ENCODE peak calls at places on chromosomes 16 and 17, in six cellular contexts. One of them, this sample, is unnamed.

GRCh38 chr17:57375770-57376181 is 119.5 kb downstream of the MSI2 start:
- DNase-seq in A673: no peak
- DNase-seq in breast epithelium: no peak
- DNase-seq in OCI-LY7: no peak
- DNase-seq in CD4-positive, alpha-beta T cell: no peak
- DNase-seq in cardiac fibroblast: no peak
- DNase-seq in this sample: no peak

GRCh38 chr17:17104494-17104893 is 62.2 kb downstream of the MPRIP start:
- DNase-seq in CD4-positive, alpha-beta T cell: no peak
- DNase-seq in cardiac fibroblast: no peak
- DNase-seq in OCI-LY7: no peak
- DNase-seq in A673: no peak
- DNase-seq in breast epithelium: no peak
- DNase-seq in this sample: no peak

GRCh38 chr17:41666708-41667279 is 21.9 kb upstream of the EIF1 start:
- DNase-seq in OCI-LY7: peak
- DNase-seq in A673: peak
- DNase-seq in cardiac fibroblast: peak
- DNase-seq in CD4-positive, alpha-beta T cell: peak
- DNase-seq in breast epithelium: peak
- DNase-seq in this sample: peak

GRCh38 chr17:77821114-77821513 is 137.4 kb upstream of the TNRC6C start:
- DNase-seq in CD4-positive, alpha-beta T cell: no peak
- DNase-seq in breast epithelium: no peak
- DNase-seq in A673: peak
- DNase-seq in cardiac fibroblast: no peak
- DNase-seq in OCI-LY7: peak
- DNase-seq in this sample: peak

GRCh38 chr16:57153841-57154240 is 32.0 kb downstream of the PSME3IP1 start:
- DNase-seq in breast epithelium: no peak
- DNase-seq in cardiac fibroblast: no peak
- DNase-seq in A673: no peak
- DNase-seq in OCI-LY7: no peak
- DNase-seq in CD4-positive, alpha-beta T cell: no peak
- DNase-seq in this sample: no peak

GRCh38 chr16:14321542-14321941 is 250.4 kb downstream of the MRTFB start:
- DNase-seq in breast epithelium: no peak
- DNase-seq in OCI-LY7: no peak
- DNase-seq in cardiac fibroblast: no peak
- DNase-seq in CD4-positive, alpha-beta T cell: no peak
- DNase-seq in A673: no peak
- DNase-seq in this sample: no peak

GRCh38 chr17:20066253-20066652 is 57.1 kb downstream of the SPECC1 start:
- DNase-seq in A673: no peak
- DNase-seq in CD4-positive, alpha-beta T cell: no peak
- DNase-seq in OCI-LY7: no peak
- DNase-seq in breast epithelium: no peak
- DNase-seq in cardiac fibroblast: peak
- DNase-seq in this sample: no peak

GRCh38 chr17:30372755-30373154 is 6.0 kb upstream of the CPD start:
- DNase-seq in CD4-positive, alpha-beta T cell: no peak
- DNase-seq in OCI-LY7: peak
- DNase-seq in breast epithelium: no peak
- DNase-seq in A673: no peak
- DNase-seq in cardiac fibroblast: peak
- DNase-seq in this sample: no peak

GRCh38 chr16:30957456-30958163 is at the start of gene SETD1A:
- DNase-seq in cardiac fibroblast: peak
- DNase-seq in breast epithelium: peak
- DNase-seq in CD4-positive, alpha-beta T cell: peak
- DNase-seq in A673: peak
- DNase-seq in OCI-LY7: peak
- DNase-seq in this sample: peak

GRCh38 chr17:41563607-41564006 is 8.3 kb downstream of the KRT9 start:
- DNase-seq in breast epithelium: no peak
- DNase-seq in CD4-positive, alpha-beta T cell: no peak
- DNase-seq in cardiac fibroblast: no peak
- DNase-seq in A673: peak
- DNase-seq in OCI-LY7: no peak
- DNase-seq in this sample: no peak

GRCh38 chr17:2580641-2581040 is 12.8 kb upstream of the PAFAH1B1 start:
- DNase-seq in A673: no peak
- DNase-seq in cardiac fibroblast: peak
- DNase-seq in CD4-positive, alpha-beta T cell: no peak
- DNase-seq in OCI-LY7: no peak
- DNase-seq in breast epithelium: no peak
- DNase-seq in this sample: no peak

GRCh38 chr17:9116861-9117568 is 95.7 kb downstream of the NTN1 start:
- DNase-seq in CD4-positive, alpha-beta T cell: no peak
- DNase-seq in cardiac fibroblast: no peak
- DNase-seq in breast epithelium: no peak
- DNase-seq in A673: no peak
- DNase-seq in OCI-LY7: no peak
- DNase-seq in this sample: peak

GRCh38 chr17:9123594-9124553 is 102.6 kb downstream of the NTN1 start:
- DNase-seq in CD4-positive, alpha-beta T cell: no peak
- DNase-seq in A673: no peak
- DNase-seq in breast epithelium: no peak
- DNase-seq in OCI-LY7: no peak
- DNase-seq in cardiac fibroblast: no peak
- DNase-seq in this sample: no peak

GRCh38 chr17:9121186-9121820 is 100.0 kb downstream of the NTN1 start:
- DNase-seq in cardiac fibroblast: no peak
- DNase-seq in breast epithelium: no peak
- DNase-seq in OCI-LY7: no peak
- DNase-seq in CD4-positive, alpha-beta T cell: no peak
- DNase-seq in A673: no peak
- DNase-seq in this sample: peak

GRCh38 chr17:9124554-9124935 is 103.2 kb downstream of the NTN1 start:
- DNase-seq in OCI-LY7: no peak
- DNase-seq in breast epithelium: no peak
- DNase-seq in cardiac fibroblast: no peak
- DNase-seq in A673: no peak
- DNase-seq in CD4-positive, alpha-beta T cell: no peak
- DNase-seq in this sample: no peak

DNA sequence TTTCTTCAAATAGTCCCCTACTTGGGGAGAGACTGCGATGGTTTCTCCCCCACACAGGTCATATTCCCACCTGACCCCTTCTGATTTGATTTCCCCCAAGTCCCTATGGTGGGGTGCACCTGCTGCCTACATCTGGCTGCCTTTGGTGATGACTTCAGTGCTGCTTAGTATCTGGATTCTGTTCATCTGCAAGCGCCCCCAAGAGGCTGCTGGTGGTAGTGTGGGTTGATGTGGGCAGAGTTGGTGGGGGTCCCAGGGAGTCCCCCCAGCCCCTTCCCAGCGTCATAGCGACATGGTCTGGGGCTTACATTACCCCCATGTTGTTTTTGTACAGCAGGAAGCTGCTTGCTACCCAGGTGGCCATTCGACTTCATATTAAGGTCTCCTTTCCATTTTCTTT is 99.2 kb downstream of the NTN1 start:
- DNase-seq in CD4-positive, alpha-beta T cell: no peak
- DNase-seq in OCI-LY7: no peak
- DNase-seq in cardiac fibroblast: no peak
- DNase-seq in A673: no peak
- DNase-seq in breast epithelium: no peak
- DNase-seq in this sample: peak
- TF ChIP-seq CTCF in CD4-positive, alpha-beta T cell: no peak
- TF ChIP-seq CTCF in OCI-LY7: peak
- TF ChIP-seq CTCF in cardiac fibroblast: peak
- TF ChIP-seq CTCF in A673: peak
- TF ChIP-seq CTCF in breast epithelium: no peak
- TF ChIP-seq CTCF in this sample: peak

DNA sequence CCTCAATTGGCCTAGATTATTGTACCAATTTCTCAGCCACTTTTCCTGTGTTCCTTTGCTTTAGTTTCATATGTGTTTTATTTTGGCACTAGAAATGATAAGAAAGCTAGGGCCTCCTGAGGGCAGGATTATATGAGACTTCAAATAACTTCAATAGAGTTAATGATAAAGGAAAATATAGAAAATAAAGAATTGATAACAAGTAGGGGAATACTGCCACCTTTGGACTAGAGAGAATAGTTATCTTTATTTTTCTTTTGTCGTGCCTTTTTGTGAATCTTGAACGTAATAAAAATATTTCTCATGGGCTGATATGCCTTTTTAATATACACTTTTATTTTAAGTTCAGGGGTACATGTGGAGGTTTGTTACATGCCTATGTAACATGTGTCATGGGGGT is 29.3 kb upstream of the RBL2 start:
- DNase-seq in CD4-positive, alpha-beta T cell: no peak
- DNase-seq in cardiac fibroblast: peak
- DNase-seq in OCI-LY7: no peak
- DNase-seq in A673: no peak
- DNase-seq in breast epithelium: no peak
- DNase-seq in this sample: peak
- TF ChIP-seq CTCF in CD4-positive, alpha-beta T cell: no peak
- TF ChIP-seq CTCF in cardiac fibroblast: peak
- TF ChIP-seq CTCF in OCI-LY7: peak
- TF ChIP-seq CTCF in A673: peak
- TF ChIP-seq CTCF in breast epithelium: no peak
- TF ChIP-seq CTCF in this sample: no peak

DNA sequence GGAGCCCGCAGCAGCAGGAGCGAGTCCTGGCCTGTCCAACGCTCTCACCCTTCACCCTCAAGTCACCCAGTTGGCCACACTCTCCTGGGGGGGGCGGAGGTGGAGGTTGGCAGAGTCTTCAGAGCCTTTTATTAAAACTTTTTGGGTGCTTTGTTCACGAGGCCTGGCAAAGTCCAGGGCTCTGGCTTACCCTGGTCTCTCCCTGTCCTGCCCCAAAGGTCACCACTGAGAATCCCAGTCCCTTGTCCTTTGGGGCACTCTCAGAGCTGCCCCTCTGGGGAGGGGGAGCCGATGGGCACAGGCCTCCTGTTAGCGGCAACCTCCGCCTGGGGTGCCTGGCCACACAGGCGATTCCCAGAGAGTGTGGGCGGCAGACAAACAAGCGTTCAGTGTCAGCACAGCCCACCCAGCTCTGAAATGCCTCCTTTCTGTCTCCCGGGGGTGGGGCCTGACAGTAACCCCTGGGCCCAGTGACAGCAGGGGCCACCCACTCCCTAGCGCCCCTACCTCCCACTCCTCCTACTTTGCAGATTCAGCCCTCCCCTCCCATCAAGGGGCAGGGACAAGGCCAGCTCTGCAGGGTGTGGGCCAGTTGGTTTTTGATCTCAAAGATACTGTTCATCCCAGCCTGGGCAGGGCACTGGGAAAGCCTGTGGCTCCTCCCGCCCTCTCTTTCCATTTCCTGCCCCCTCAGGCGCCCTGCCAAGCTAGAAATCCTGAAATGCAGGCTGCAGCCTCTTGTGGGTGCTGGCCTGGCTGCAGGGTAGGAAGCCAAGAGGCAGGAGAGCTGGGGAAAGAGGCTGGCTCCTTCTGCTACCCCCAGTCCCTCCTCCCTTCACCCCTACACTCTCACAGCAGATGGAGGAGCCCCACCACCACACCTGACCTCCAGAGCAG is 36.6 kb upstream of the EMP2 start:
- DNase-seq in CD4-positive, alpha-beta T cell: no peak
- DNase-seq in breast epithelium: peak
- DNase-seq in OCI-LY7: no peak
- DNase-seq in A673: peak
- DNase-seq in cardiac fibroblast: peak
- DNase-seq in this sample: peak
- TF ChIP-seq CTCF in CD4-positive, alpha-beta T cell: no peak
- TF ChIP-seq CTCF in breast epithelium: no peak
- TF ChIP-seq CTCF in OCI-LY7: no peak
- TF ChIP-seq CTCF in A673: no peak
- TF ChIP-seq CTCF in cardiac fibroblast: no peak
- TF ChIP-seq CTCF in this sample: no peak

GRCh38 chr17:82127704-82128103 is 29.7 kb upstream of the FASN start:
- DNase-seq in CD4-positive, alpha-beta T cell: no peak
- DNase-seq in cardiac fibroblast: no peak
- DNase-seq in A673: no peak
- DNase-seq in breast epithelium: no peak
- DNase-seq in OCI-LY7: no peak
- DNase-seq in this sample: no peak

GRCh38 chr17:82127315-82127595 is 29.2 kb upstream of the FASN start:
- DNase-seq in OCI-LY7: no peak
- DNase-seq in A673: no peak
- DNase-seq in cardiac fibroblast: no peak
- DNase-seq in CD4-positive, alpha-beta T cell: no peak
- DNase-seq in breast epithelium: no peak
- DNase-seq in this sample: no peak

GRCh38 chr17:82126479-82127314 is 28.7 kb upstream of the FASN start:
- DNase-seq in breast epithelium: no peak
- DNase-seq in A673: no peak
- DNase-seq in cardiac fibroblast: no peak
- DNase-seq in CD4-positive, alpha-beta T cell: peak
- DNase-seq in OCI-LY7: peak
- DNase-seq in this sample: no peak

GRCh38 chr17:82128287-82128686 is 30.3 kb upstream of the FASN start:
- DNase-seq in CD4-positive, alpha-beta T cell: no peak
- DNase-seq in cardiac fibroblast: no peak
- DNase-seq in A673: no peak
- DNase-seq in OCI-LY7: no peak
- DNase-seq in breast epithelium: no peak
- DNase-seq in this sample: no peak

DNA sequence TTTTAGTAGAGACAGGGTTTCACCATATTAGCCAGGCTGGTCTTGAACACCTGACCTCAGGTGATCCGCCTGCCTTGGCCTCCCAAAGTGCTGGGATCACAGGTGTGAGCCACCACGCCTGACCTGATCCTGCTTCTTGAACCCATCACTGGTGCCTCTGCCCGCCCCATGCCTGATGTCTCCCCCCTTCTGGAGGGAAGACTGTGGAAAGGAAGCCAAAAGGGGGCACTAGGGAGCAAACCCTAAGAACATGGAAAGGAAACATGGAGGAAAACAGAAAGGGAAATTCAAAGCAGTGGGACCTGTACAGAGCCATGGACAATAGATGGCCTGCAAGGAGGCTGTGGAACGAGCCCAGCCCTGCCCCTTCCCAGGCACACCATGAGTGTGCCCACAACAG is 31.1 kb upstream of the FASN start:
- DNase-seq in cardiac fibroblast: peak
- DNase-seq in CD4-positive, alpha-beta T cell: no peak
- DNase-seq in breast epithelium: no peak
- DNase-seq in A673: no peak
- DNase-seq in OCI-LY7: no peak
- DNase-seq in this sample: no peak
- TF ChIP-seq CTCF in cardiac fibroblast: peak
- TF ChIP-seq CTCF in CD4-positive, alpha-beta T cell: no peak
- TF ChIP-seq CTCF in breast epithelium: no peak
- TF ChIP-seq CTCF in A673: peak
- TF ChIP-seq CTCF in OCI-LY7: peak
- TF ChIP-seq CTCF in this sample: peak

This sample was measured in NB4.